ENCODE peak calls at places on chromosomes 5 and 9, in eight cellular contexts. V is lower lobe of right lung; I is kidney glomerular epithelial cell; U is ureter; Q is activated naive CD4-positive, alpha-beta T cell; C is stimulated activated CD4-positive, alpha-beta T cell treated with anti-CD3 and anti-CD28 coated beads, TNF-alpha, amount 100 ng/mL, for 24 hours; L is right atrium auricular region; P is endothelial cell. F is an unnamed sample.

GRCh38 chr9:128048663-128049062 is 18.5 kb downstream of the NAIF1 start:
- DNase-seq in V (no peak), I (no peak), U (no peak), Q (no peak), C (no peak), L (no peak), P (no peak), F (no peak)

GRCh38 chr9:7123743-7124142 is 366.0 kb downstream of the KDM4C start:
- DNase-seq in V (no peak), I (peak), U (no peak), Q (no peak), C (no peak), L (no peak), P (no peak), F (peak)

GRCh38 chr9:69471433-69471832 is 146.4 kb downstream of the ENTREP1 start:
- DNase-seq in V (no peak), I (peak), U (no peak), Q (no peak), C (no peak), L (no peak), P (no peak), F (peak)

GRCh38 chr5:180027449-180028089 is 44.0 kb downstream of the RNF130 start:
- DNase-seq in V (no peak), I (no peak), U (no peak), Q (no peak), C (no peak), L (no peak), P (no peak), F (no peak)

GRCh38 chr5:43780586-43780985 is 177.6 kb downstream of the NNT start:
- DNase-seq in V (no peak), I (no peak), U (no peak), Q (no peak), C (no peak), L (no peak), P (no peak), F (no peak)

GRCh38 chr5:177249761-177250537 is 53.6 kb downstream of the RAB24 start:
- DNase-seq in V (no peak), I (no peak), U (no peak), Q (no peak), C (no peak), L (no peak), P (no peak), F (peak)

GRCh38 chr5:135310328-135310989 is 88.6 kb downstream of the MACROH2A1 start:
- DNase-seq in V (no peak), I (peak), U (no peak), Q (no peak), C (no peak), L (no peak), P (no peak), F (peak)

GRCh38 chr5:38378579-38378978 is 120.2 kb downstream of the EGFLAM start:
- DNase-seq in V (no peak), I (no peak), U (no peak), Q (no peak), C (no peak), L (no peak), P (no peak), F (no peak)

F was measured in renal cortical epithelial cell.